ENCODE peak calls at places on chromosomes 5 and 9, in seven cellular contexts. One of them, this sample, is unnamed.

GRCh38 chr5:59241119-59241518 is 652.4 kb downstream of the PDE4D start:
- DNase-seq in foreskin fibroblast: no peak
- DNase-seq in cardiac muscle cell: no peak
- DNase-seq in upper lobe of right lung: no peak
- DNase-seq in AG10803: no peak
- DNase-seq in Jurkat, Clone E6-1: no peak
- DNase-seq in GM23248: no peak
- DNase-seq in this sample: no peak

GRCh38 chr9:113154471-113154870 is 3.7 kb downstream of the SLC31A2 start:
- DNase-seq in foreskin fibroblast: peak; percentile 71
- DNase-seq in Jurkat, Clone E6-1: no peak
- DNase-seq in upper lobe of right lung: no peak
- DNase-seq in AG10803: peak; percentile 58
- DNase-seq in GM23248: peak; percentile 77
- DNase-seq in cardiac muscle cell: peak; percentile 50
- DNase-seq in this sample: peak; percentile 89

GRCh38 chr5:39394946-39395345 is 29.8 kb downstream of the DAB2 start:
- DNase-seq in AG10803: peak; percentile 75
- DNase-seq in foreskin fibroblast: peak; percentile 86
- DNase-seq in GM23248: peak; percentile 93
- DNase-seq in Jurkat, Clone E6-1: no peak
- DNase-seq in upper lobe of right lung: no peak
- DNase-seq in cardiac muscle cell: peak; percentile 85
- DNase-seq in this sample: no peak

GRCh38 chr5:128227984-128228383 is 144.4 kb downstream of the SLC12A2 start:
- DNase-seq in cardiac muscle cell: peak; percentile 84
- DNase-seq in AG10803: peak; percentile 75
- DNase-seq in Jurkat, Clone E6-1: no peak
- DNase-seq in GM23248: peak; percentile 95
- DNase-seq in upper lobe of right lung: no peak
- DNase-seq in foreskin fibroblast: peak; percentile 93
- DNase-seq in this sample: no peak

GRCh38 chr9:129317179-129318011 is 139.3 kb upstream of the IER5L start:
- DNase-seq in AG10803: peak; percentile 42
- DNase-seq in upper lobe of right lung: peak; percentile 71
- DNase-seq in Jurkat, Clone E6-1: no peak
- DNase-seq in GM23248: peak; percentile 64
- DNase-seq in cardiac muscle cell: peak; percentile 67
- DNase-seq in foreskin fibroblast: peak; percentile 67
- DNase-seq in this sample: peak; percentile 58

GRCh38 chr5:170552486-170553122 is 48.8 kb downstream of the KCNIP1 start:
- DNase-seq in Jurkat, Clone E6-1: peak; percentile 10
- DNase-seq in foreskin fibroblast: peak; percentile 8
- DNase-seq in cardiac muscle cell: peak; percentile 98
- DNase-seq in upper lobe of right lung: no peak
- DNase-seq in GM23248: peak; percentile 58
- DNase-seq in AG10803: peak; percentile 58
- DNase-seq in this sample: no peak

GRCh38 chr9:134062461-134063087 is 5.3 kb downstream of the BRD3 start:
- DNase-seq in upper lobe of right lung: peak; percentile 57
- DNase-seq in Jurkat, Clone E6-1: no peak
- DNase-seq in GM23248: no peak
- DNase-seq in cardiac muscle cell: no peak
- DNase-seq in AG10803: no peak
- DNase-seq in foreskin fibroblast: no peak
- DNase-seq in this sample: no peak

GRCh38 chr9:113345165-113345564 is 4.2 kb upstream of the BSPRY start:
- DNase-seq in cardiac muscle cell: no peak
- DNase-seq in upper lobe of right lung: no peak
- DNase-seq in AG10803: no peak
- DNase-seq in GM23248: no peak
- DNase-seq in Jurkat, Clone E6-1: no peak
- DNase-seq in foreskin fibroblast: no peak
- DNase-seq in this sample: no peak

GRCh38 chr9:36401179-36401740 is 1.2 kb upstream of the RNF38 start:
- DNase-seq in cardiac muscle cell: peak; percentile 83
- DNase-seq in AG10803: peak; percentile 77
- DNase-seq in Jurkat, Clone E6-1: no peak
- DNase-seq in upper lobe of right lung: no peak
- DNase-seq in foreskin fibroblast: peak; percentile 94
- DNase-seq in GM23248: peak; percentile 90
- DNase-seq in this sample: no peak

GRCh38 chr9:2132484-2133082 is 117.4 kb downstream of the SMARCA2 start:
- DNase-seq in Jurkat, Clone E6-1: peak; percentile 11
- DNase-seq in upper lobe of right lung: no peak
- DNase-seq in foreskin fibroblast: peak; percentile 69
- DNase-seq in GM23248: peak; percentile 70
- DNase-seq in cardiac muscle cell: peak; percentile 74
- DNase-seq in AG10803: peak; percentile 65
- DNase-seq in this sample: no peak

GRCh38 chr5:64594025-64594424 is 88.2 kb downstream of the RGS7BP start:
- DNase-seq in upper lobe of right lung: no peak
- DNase-seq in GM23248: no peak
- DNase-seq in foreskin fibroblast: no peak
- DNase-seq in Jurkat, Clone E6-1: no peak
- DNase-seq in cardiac muscle cell: no peak
- DNase-seq in AG10803: no peak
- DNase-seq in this sample: no peak

GRCh38 chr9:99126312-99126711 is 21.4 kb downstream of the TGFBR1 start:
- DNase-seq in foreskin fibroblast: peak; percentile 21
- DNase-seq in AG10803: no peak
- DNase-seq in GM23248: peak; percentile 47
- DNase-seq in upper lobe of right lung: no peak
- DNase-seq in Jurkat, Clone E6-1: no peak
- DNase-seq in cardiac muscle cell: no peak
- DNase-seq in this sample: no peak

GRCh38 chr9:31715250-31715649 is 669.2 kb upstream of the ACO1 start:
- DNase-seq in GM23248: no peak
- DNase-seq in upper lobe of right lung: no peak
- DNase-seq in AG10803: no peak
- DNase-seq in cardiac muscle cell: no peak
- DNase-seq in foreskin fibroblast: no peak
- DNase-seq in Jurkat, Clone E6-1: no peak
- DNase-seq in this sample: peak; percentile 57

GRCh38 chr5:158832736-158833135 is 267.0 kb downstream of the EBF1 start:
- DNase-seq in upper lobe of right lung: no peak
- DNase-seq in GM23248: peak; percentile 89
- DNase-seq in foreskin fibroblast: peak; percentile 70
- DNase-seq in AG10803: peak; percentile 87
- DNase-seq in cardiac muscle cell: no peak
- DNase-seq in Jurkat, Clone E6-1: no peak
- DNase-seq in this sample: no peak

GRCh38 chr9:34252670-34253459 is 74.0 kb downstream of the UBAP1 start:
- DNase-seq in cardiac muscle cell: peak; percentile 62
- DNase-seq in GM23248: peak; percentile 76
- DNase-seq in upper lobe of right lung: peak; percentile 72
- DNase-seq in foreskin fibroblast: peak; percentile 74
- DNase-seq in AG10803: peak; percentile 50
- DNase-seq in Jurkat, Clone E6-1: peak; percentile 35
- DNase-seq in this sample: peak; percentile 75

GRCh38 chr9:4196886-4197285 is 103.0 kb downstream of the GLIS3 start:
- DNase-seq in AG10803: no peak
- DNase-seq in Jurkat, Clone E6-1: peak; percentile 7
- DNase-seq in upper lobe of right lung: no peak
- DNase-seq in GM23248: no peak
- DNase-seq in foreskin fibroblast: no peak
- DNase-seq in cardiac muscle cell: no peak
- DNase-seq in this sample: no peak

GRCh38 chr9:88378317-88378716 is 9.9 kb upstream of the SPIN1 start:
- DNase-seq in upper lobe of right lung: no peak
- DNase-seq in AG10803: no peak
- DNase-seq in cardiac muscle cell: peak; percentile 24
- DNase-seq in Jurkat, Clone E6-1: no peak
- DNase-seq in GM23248: peak; percentile 20
- DNase-seq in foreskin fibroblast: peak; percentile 33
- DNase-seq in this sample: no peak

GRCh38 chr9:100428871-100429654 is 2.1 kb downstream of the MSANTD3 start:
- DNase-seq in foreskin fibroblast: peak; percentile 98
- DNase-seq in Jurkat, Clone E6-1: no peak
- DNase-seq in GM23248: peak; percentile 98
- DNase-seq in upper lobe of right lung: no peak
- DNase-seq in cardiac muscle cell: peak; percentile 98
- DNase-seq in AG10803: peak; percentile 99
- DNase-seq in this sample: no peak

GRCh38 chr5:149127394-149127955 is 13.8 kb upstream of the ABLIM3 start:
- DNase-seq in upper lobe of right lung: no peak
- DNase-seq in Jurkat, Clone E6-1: no peak
- DNase-seq in AG10803: no peak
- DNase-seq in cardiac muscle cell: no peak
- DNase-seq in GM23248: no peak
- DNase-seq in foreskin fibroblast: peak; percentile 12
- DNase-seq in this sample: no peak

GRCh38 chr5:109946610-109947009 is 256.9 kb downstream of the MAN2A1 start:
- DNase-seq in foreskin fibroblast: no peak
- DNase-seq in cardiac muscle cell: no peak
- DNase-seq in AG10803: no peak
- DNase-seq in GM23248: no peak
- DNase-seq in upper lobe of right lung: no peak
- DNase-seq in Jurkat, Clone E6-1: no peak
- DNase-seq in this sample: no peak

GRCh38 chr5:123107343-123108240 is 18.6 kb downstream of the PRDM6 start:
- DNase-seq in foreskin fibroblast: peak; percentile 36
- DNase-seq in upper lobe of right lung: no peak
- DNase-seq in AG10803: peak; percentile 38
- DNase-seq in Jurkat, Clone E6-1: no peak
- DNase-seq in cardiac muscle cell: no peak
- DNase-seq in GM23248: no peak
- DNase-seq in this sample: no peak

GRCh38 chr5:65624570-65625555 is at the start of the genes SHLD3 and TRAPPC13:
- DNase-seq in Jurkat, Clone E6-1: peak; percentile 91
- DNase-seq in AG10803: peak; percentile 83
- DNase-seq in foreskin fibroblast: peak; percentile 91
- DNase-seq in upper lobe of right lung: peak; percentile 83
- DNase-seq in cardiac muscle cell: peak; percentile 90
- DNase-seq in GM23248: peak; percentile 94
- DNase-seq in this sample: peak; percentile 79

DNA sequence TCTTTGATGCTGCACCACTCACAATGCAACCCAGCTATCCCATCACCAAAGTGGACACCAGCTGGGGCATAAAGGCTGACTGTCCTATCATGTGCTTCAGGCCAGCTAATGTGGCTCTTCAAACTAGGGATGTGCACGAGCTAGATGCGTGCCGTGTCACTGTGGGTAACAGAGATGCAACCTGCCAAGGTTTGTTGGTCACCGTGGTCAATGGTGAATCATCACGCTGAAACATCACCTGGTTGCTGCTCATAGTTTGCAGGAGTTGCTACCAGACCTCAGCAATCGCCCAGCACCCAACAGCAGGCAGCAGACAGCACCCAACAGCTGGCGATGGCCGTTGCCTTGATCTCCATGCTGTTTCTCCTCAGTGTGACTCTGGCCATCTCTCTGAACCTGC is 2.1 kb upstream of the PCDHGA1 start:
- DNase-seq in foreskin fibroblast: no peak
- DNase-seq in GM23248: no peak
- DNase-seq in upper lobe of right lung: no peak
- DNase-seq in Jurkat, Clone E6-1: no peak
- DNase-seq in AG10803: no peak
- DNase-seq in cardiac muscle cell: no peak
- DNase-seq in this sample: no peak
- H3K4me3 ChIP-seq in foreskin fibroblast: no peak overlapping the region
- H3K4me3 ChIP-seq in GM23248: no peak overlapping the region
- H3K4me3 ChIP-seq in upper lobe of right lung: no peak overlapping the region
- H3K4me3 ChIP-seq in Jurkat, Clone E6-1: no peak overlapping the region
- H3K4me3 ChIP-seq in AG10803: no peak overlapping the region
- H3K4me3 ChIP-seq in cardiac muscle cell: no peak overlapping the region
- H3K4me3 ChIP-seq in this sample: no peak overlapping the region

DNA sequence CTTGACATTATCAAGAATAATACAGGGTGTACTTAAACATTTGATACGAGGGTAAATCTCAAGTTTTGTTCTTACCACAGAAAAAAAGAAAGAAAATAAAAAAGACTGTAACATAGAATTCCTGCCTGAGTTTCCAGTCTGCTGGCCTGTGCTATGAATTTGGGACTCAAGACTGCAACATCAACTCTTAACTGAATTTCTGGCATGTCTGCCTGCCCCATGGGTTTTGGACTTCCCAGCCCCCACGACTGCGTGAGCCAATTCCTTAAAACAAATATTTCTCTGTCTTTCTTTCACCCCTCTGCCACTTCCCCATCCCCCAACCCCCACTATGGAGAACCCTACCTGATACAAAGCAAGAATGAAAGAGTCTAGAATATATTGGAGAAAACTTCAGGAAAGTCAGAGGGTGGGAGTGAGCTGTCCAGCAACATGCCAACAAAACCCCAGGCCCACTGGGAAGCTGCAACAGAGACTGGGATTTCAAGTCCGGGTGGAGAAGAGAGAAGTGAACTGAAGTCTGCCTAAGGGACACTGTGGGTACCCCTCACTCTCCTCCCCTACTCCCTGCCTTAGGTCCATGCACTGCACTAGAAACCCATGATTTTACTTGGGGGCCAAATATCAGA is 43.0 kb downstream of the MARCHF3 start:
- DNase-seq in cardiac muscle cell: no peak
- DNase-seq in foreskin fibroblast: no peak
- DNase-seq in upper lobe of right lung: no peak
- DNase-seq in AG10803: no peak
- DNase-seq in GM23248: no peak
- DNase-seq in Jurkat, Clone E6-1: no peak
- DNase-seq in this sample: no peak
- H3K4me3 ChIP-seq in cardiac muscle cell: no peak overlapping the region
- H3K4me3 ChIP-seq in foreskin fibroblast: no peak overlapping the region
- H3K4me3 ChIP-seq in upper lobe of right lung: no peak overlapping the region
- H3K4me3 ChIP-seq in AG10803: no peak overlapping the region
- H3K4me3 ChIP-seq in GM23248: no peak overlapping the region
- H3K4me3 ChIP-seq in Jurkat, Clone E6-1: no peak overlapping the region
- H3K4me3 ChIP-seq in this sample: no peak overlapping the region

GRCh38 chr5:116947691-116948528 is 373.3 kb upstream of the SEMA6A start:
- DNase-seq in foreskin fibroblast: peak; percentile 7
- DNase-seq in AG10803: no peak
- DNase-seq in GM23248: peak; percentile 7
- DNase-seq in Jurkat, Clone E6-1: peak; percentile 72
- DNase-seq in upper lobe of right lung: peak; percentile 75
- DNase-seq in cardiac muscle cell: peak; percentile 71
- DNase-seq in this sample: peak; percentile 87
- H3K4me3 ChIP-seq in foreskin fibroblast: no peak overlapping the region
- H3K4me3 ChIP-seq in AG10803: no peak overlapping the region
- H3K4me3 ChIP-seq in GM23248: no peak overlapping the region
- H3K4me3 ChIP-seq in Jurkat, Clone E6-1: no peak overlapping the region
- H3K4me3 ChIP-seq in upper lobe of right lung: no peak overlapping the region
- H3K4me3 ChIP-seq in cardiac muscle cell: no peak overlapping the region
- H3K4me3 ChIP-seq in this sample: no peak overlapping the region

DNA sequence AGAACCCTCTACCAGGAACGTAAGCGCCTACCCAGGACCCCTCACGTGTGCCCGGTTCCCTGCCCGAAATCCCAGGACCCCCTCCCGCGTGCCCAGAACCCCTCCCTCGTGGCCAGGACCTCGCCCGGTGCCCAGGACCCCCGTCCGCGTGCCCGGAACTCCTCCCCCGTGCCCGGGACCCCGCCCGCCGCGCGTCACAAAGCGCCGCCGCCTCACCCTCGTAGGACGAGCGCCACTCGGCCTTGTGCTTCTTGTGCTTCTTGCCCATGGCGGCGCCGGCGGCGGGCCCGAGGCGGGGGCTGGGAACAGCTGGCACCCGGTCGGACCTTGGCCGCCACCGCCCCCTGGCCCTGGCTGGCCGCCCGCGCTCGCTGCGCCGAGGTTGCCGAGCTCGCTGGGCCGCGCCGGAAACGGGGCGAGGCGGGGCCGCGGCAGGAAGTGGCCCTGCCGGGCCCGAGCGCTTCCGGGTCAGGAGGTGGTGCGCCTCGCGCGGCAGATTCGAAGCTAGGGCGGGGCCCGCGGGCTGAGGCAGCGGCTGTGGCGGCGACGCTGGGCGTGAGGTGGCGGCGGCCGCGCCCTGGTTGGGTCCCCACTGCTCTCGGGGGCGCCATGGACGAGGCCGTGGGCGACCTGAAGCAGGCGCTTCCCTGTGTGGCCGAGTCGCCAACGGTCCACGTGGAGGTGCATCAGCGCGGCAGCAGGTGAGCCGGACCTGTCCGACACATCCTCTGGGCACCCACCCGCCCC is at the start of the genes BRD9 and TRIP13:
- DNase-seq in cardiac muscle cell: peak; percentile 79
- DNase-seq in Jurkat, Clone E6-1: peak; percentile 76
- DNase-seq in upper lobe of right lung: peak; percentile 93
- DNase-seq in GM23248: peak; percentile 95
- DNase-seq in AG10803: peak; percentile 71
- DNase-seq in foreskin fibroblast: peak; percentile 93
- DNase-seq in this sample: peak; percentile 86
- H3K4me3 ChIP-seq in cardiac muscle cell: peak within 1 kb of the TSS; percentile 61
- H3K4me3 ChIP-seq in Jurkat, Clone E6-1: peak within 1 kb of the TSS; percentile 96
- H3K4me3 ChIP-seq in upper lobe of right lung: peak within 1 kb of the TSS; percentile 85
- H3K4me3 ChIP-seq in GM23248: peak within 1 kb of the TSS; percentile 82
- H3K4me3 ChIP-seq in AG10803: peak within 1 kb of the TSS; percentile 97
- H3K4me3 ChIP-seq in foreskin fibroblast: peak within 1 kb of the TSS; percentile 93
- H3K4me3 ChIP-seq in this sample: peak within 1 kb of the TSS; percentile 78

This sample was measured in WERI-Rb-1.